ENCODE peak calls at places on chromosomes 5 and 9, in nine cellular contexts. One of them, this sample, is unnamed.

GRCh38 chr5:82164109-82164956 is 113.8 kb downstream of the RPS23 start:
- DNase-seq in stimulated activated naive CD8-positive, alpha-beta T cell treated with anti-CD3 and anti-CD28 coated beads, Interleukin-15, amount 100 ng/mL, for 72 hours: no peak
- DNase-seq in posterior vena cava: no peak
- DNase-seq in astrocyte of the spinal cord: peak
- DNase-seq in head of caudate nucleus: no peak
- DNase-seq in CD4-positive, CD25-positive, alpha-beta regulatory T cell: no peak
- DNase-seq in ovary: no peak
- DNase-seq in GOT3: no peak
- DNase-seq in HT1080: peak
- DNase-seq in this sample: no peak

GRCh38 chr9:98796364-98797101 is at the start of gene ANKS6:
- DNase-seq in stimulated activated naive CD8-positive, alpha-beta T cell treated with anti-CD3 and anti-CD28 coated beads, Interleukin-15, amount 100 ng/mL, for 72 hours: peak
- DNase-seq in posterior vena cava: peak
- DNase-seq in astrocyte of the spinal cord: peak
- DNase-seq in head of caudate nucleus: peak
- DNase-seq in CD4-positive, CD25-positive, alpha-beta regulatory T cell: peak
- DNase-seq in ovary: peak
- DNase-seq in GOT3: peak
- DNase-seq in HT1080: peak
- DNase-seq in this sample: peak

GRCh38 chr9:98793031-98793430 is 3.3 kb downstream of the ANKS6 start:
- DNase-seq in stimulated activated naive CD8-positive, alpha-beta T cell treated with anti-CD3 and anti-CD28 coated beads, Interleukin-15, amount 100 ng/mL, for 72 hours: no peak
- DNase-seq in posterior vena cava: no peak
- DNase-seq in astrocyte of the spinal cord: no peak
- DNase-seq in head of caudate nucleus: no peak
- DNase-seq in CD4-positive, CD25-positive, alpha-beta regulatory T cell: no peak
- DNase-seq in ovary: no peak
- DNase-seq in GOT3: no peak
- DNase-seq in HT1080: no peak
- DNase-seq in this sample: no peak

GRCh38 chr5:122473941-122474340 is 161.9 kb downstream of the SNCAIP start:
- DNase-seq in stimulated activated naive CD8-positive, alpha-beta T cell treated with anti-CD3 and anti-CD28 coated beads, Interleukin-15, amount 100 ng/mL, for 72 hours: no peak
- DNase-seq in posterior vena cava: no peak
- DNase-seq in astrocyte of the spinal cord: no peak
- DNase-seq in head of caudate nucleus: no peak
- DNase-seq in CD4-positive, CD25-positive, alpha-beta regulatory T cell: no peak
- DNase-seq in ovary: no peak
- DNase-seq in GOT3: no peak
- DNase-seq in HT1080: no peak
- DNase-seq in this sample: no peak

GRCh38 chr5:166845044-166845443 is 1446.4 kb upstream of the WWC1 start:
- DNase-seq in stimulated activated naive CD8-positive, alpha-beta T cell treated with anti-CD3 and anti-CD28 coated beads, Interleukin-15, amount 100 ng/mL, for 72 hours: no peak
- DNase-seq in posterior vena cava: no peak
- DNase-seq in astrocyte of the spinal cord: no peak
- DNase-seq in head of caudate nucleus: no peak
- DNase-seq in CD4-positive, CD25-positive, alpha-beta regulatory T cell: no peak
- DNase-seq in ovary: no peak
- DNase-seq in GOT3: no peak
- DNase-seq in HT1080: peak
- DNase-seq in this sample: peak

GRCh38 chr9:88852794-88853193 is 138.5 kb upstream of the S1PR3 start:
- DNase-seq in stimulated activated naive CD8-positive, alpha-beta T cell treated with anti-CD3 and anti-CD28 coated beads, Interleukin-15, amount 100 ng/mL, for 72 hours: no peak
- DNase-seq in posterior vena cava: no peak
- DNase-seq in astrocyte of the spinal cord: peak
- DNase-seq in head of caudate nucleus: no peak
- DNase-seq in CD4-positive, CD25-positive, alpha-beta regulatory T cell: no peak
- DNase-seq in ovary: no peak
- DNase-seq in GOT3: no peak
- DNase-seq in HT1080: peak
- DNase-seq in this sample: peak

GRCh38 chr9:93958875-93959682 is 3.9 kb upstream of the BARX1 start:
- DNase-seq in stimulated activated naive CD8-positive, alpha-beta T cell treated with anti-CD3 and anti-CD28 coated beads, Interleukin-15, amount 100 ng/mL, for 72 hours: no peak
- DNase-seq in posterior vena cava: peak
- DNase-seq in astrocyte of the spinal cord: peak
- DNase-seq in head of caudate nucleus: no peak
- DNase-seq in CD4-positive, CD25-positive, alpha-beta regulatory T cell: no peak
- DNase-seq in ovary: no peak
- DNase-seq in GOT3: no peak
- DNase-seq in HT1080: no peak
- DNase-seq in this sample: no peak

GRCh38 chr9:83138422-83139135 is 75.6 kb upstream of the RASEF start:
- DNase-seq in stimulated activated naive CD8-positive, alpha-beta T cell treated with anti-CD3 and anti-CD28 coated beads, Interleukin-15, amount 100 ng/mL, for 72 hours: no peak
- DNase-seq in posterior vena cava: no peak
- DNase-seq in astrocyte of the spinal cord: no peak
- DNase-seq in head of caudate nucleus: no peak
- DNase-seq in CD4-positive, CD25-positive, alpha-beta regulatory T cell: no peak
- DNase-seq in ovary: no peak
- DNase-seq in GOT3: no peak
- DNase-seq in HT1080: no peak
- DNase-seq in this sample: no peak